ENCODE peak calls at places on chromosome X, in ten cellular contexts. B, C, J, M, E, X, Y, R, F and N are unnamed samples.

GRCh38 chrX:20665441-20665840 is 398.7 kb upstream of the RPS6KA3 start:
- DNase-seq in C (peak; percentile 79), E (peak; percentile 1), F (no peak), Y (no peak), R (no peak), M (no peak), X (no peak), J (peak; percentile 48), B (no peak), N (no peak)

GRCh38 chrX:132807411-132808030 is 150.9 kb downstream of the HS6ST2 start:
- DNase-seq in J (no peak), B (no peak), X (no peak), R (no peak), E (no peak), C (no peak), M (no peak), F (no peak), Y (no peak), N (no peak)

GRCh38 chrX:13721371-13721770 is 13.0 kb downstream of the TRAPPC2 start:
- DNase-seq in E (no peak), F (no peak), X (no peak), Y (no peak), R (no peak), J (no peak), M (no peak), B (no peak), C (no peak), N (no peak)

GRCh38 chrX:17778984-17779383 is 41.7 kb downstream of the SCML1 start:
- DNase-seq in B (no peak), M (no peak), Y (no peak), F (no peak), E (no peak), R (no peak), J (no peak), C (no peak), X (no peak), N (no peak)

GRCh38 chrX:11464836-11465458 is 171.7 kb downstream of the AMELX start:
- DNase-seq in J (no peak), B (no peak), X (no peak), Y (no peak), C (no peak), E (no peak), R (no peak), M (no peak), F (no peak), N (no peak)

GRCh38 chrX:133085785-133086184 is 11.1 kb downstream of the USP26 start:
- DNase-seq in X (no peak), B (no peak), E (no peak), Y (no peak), M (no peak), C (no peak), F (no peak), J (no peak), R (no peak), N (no peak)

GRCh38 chrX:20265726-20266681 is 705 bp downstream of the RPS6KA3 start:
- DNase-seq in R (peak; percentile 33), M (peak; percentile 16), E (no peak), Y (peak; percentile 17), B (peak; percentile 17), X (no peak), C (peak; percentile 6), J (no peak), F (no peak), N (peak; percentile 1)

GRCh38 chrX:120147537-120147936 is 10.9 kb upstream of the RHOXF2 start:
- DNase-seq in X (no peak), E (no peak), Y (no peak), F (no peak), B (no peak), J (no peak), M (peak; percentile 15), R (no peak), C (no peak), N (no peak)

GRCh38 chrX:12329476-12329875 is 191.2 kb downstream of the FRMPD4 start:
- DNase-seq in M (no peak), X (no peak), E (peak; percentile 18), C (no peak), R (no peak), B (no peak), F (no peak), Y (no peak), J (no peak), N (no peak)

GRCh38 chrX:22730542-22730941 is 269.2 kb upstream of the DDX53 start:
- DNase-seq in J (no peak), B (no peak), F (no peak), R (no peak), E (no peak), M (peak; percentile 24), C (no peak), X (no peak), Y (no peak), N (no peak)

GRCh38 chrX:120228187-120228908 is 22.3 kb upstream of the ZBTB33 start:
- DNase-seq in R (no peak), F (no peak), Y (no peak), X (no peak), C (no peak), B (no peak), J (no peak), M (no peak), E (no peak), N (no peak)

GRCh38 chrX:10190367-10190766 is 33.6 kb downstream of the CLCN4 start:
- DNase-seq in X (peak; percentile 41), F (no peak), C (peak; percentile 80), M (no peak), Y (no peak), B (no peak), J (peak; percentile 42), R (no peak), E (peak; percentile 62), N (peak; percentile 30)

GRCh38 chrX:114166601-114167000 is 417.3 kb upstream of the HTR2C start:
- DNase-seq in B (no peak), Y (no peak), R (no peak), X (no peak), E (no peak), F (no peak), C (no peak), M (no peak), J (no peak), N (no peak)

GRCh38 chrX:40414335-40414734 is 166.4 kb upstream of the ATP6AP2 start:
- DNase-seq in B (no peak), E (no peak), R (no peak), F (no peak), Y (no peak), C (no peak), M (no peak), J (no peak), X (no peak), N (no peak)

GRCh38 chrX:39619182-39620009 is 478.4 kb downstream of the BCOR start:
- DNase-seq in B (no peak), J (no peak), X (no peak), M (no peak), E (no peak), Y (no peak), F (no peak), R (no peak), C (no peak), N (no peak)